ENCODE peak calls at places on chromosomes 12 and 14, in six cellular contexts. G is K562, Z is A549, O is HepG2, B is endothelial cell of umbilical vein, L is GM12878. N is an unnamed sample.

GRCh38 chr14:21087294-21088091 is 11.0 kb downstream of the ZNF219 start:
- DNase-seq in G (no peak), Z (peak), O (no peak), B (peak), L (no peak), N (peak)

GRCh38 chr12:58532855-58533608 is 387.3 kb downstream of the LRIG3 start:
- DNase-seq in G (no peak), Z (peak), O (no peak), B (no peak), L (no peak), N (no peak)

GRCh38 chr12:59708059-59708458 is 112.2 kb downstream of the SLC16A7 start:
- DNase-seq in G (no peak), Z (no peak), O (no peak), B (no peak), L (no peak), N (no peak)

GRCh38 chr12:87856-88255 is 21.3 kb downstream of the IQSEC3 start:
- DNase-seq in G (no peak), Z (no peak), O (no peak), B (no peak), L (no peak), N (no peak)

GRCh38 chr12:58395056-58395455 is 453.7 kb downstream of the ATP23 start:
- DNase-seq in G (no peak), Z (no peak), O (no peak), B (no peak), L (no peak), N (no peak)

GRCh38 chr14:77583657-77584056 is 32.8 kb downstream of the SPTLC2 start:
- DNase-seq in G (no peak), Z (no peak), O (no peak), B (peak), L (no peak), N (no peak)

GRCh38 chr14:104145826-104146642 is 7.6 kb downstream of the KIF26A start:
- DNase-seq in G (no peak), Z (no peak), O (no peak), B (no peak), L (no peak), N (no peak)

GRCh38 chr12:62285284-62285683 is 25.1 kb downstream of the USP15 start:
- DNase-seq in G (no peak), Z (no peak), O (no peak), B (no peak), L (no peak), N (no peak)

GRCh38 chr12:120639771-120640721 is at the start of gene CABP1:
- DNase-seq in G (peak), Z (no peak), O (peak), B (no peak), L (no peak), N (peak)

GRCh38 chr12:2894961-2895360 is 4.3 kb downstream of the TULP3 start:
- DNase-seq in G (no peak), Z (no peak), O (no peak), B (no peak), L (no peak), N (no peak)

GRCh38 chr14:96486705-96487104 is 15.5 kb upstream of the PAPOLA start:
- DNase-seq in G (no peak), Z (no peak), O (no peak), B (no peak), L (no peak), N (no peak)

GRCh38 chr14:103393687-103394626 is 8.7 kb downstream of the MARK3 start:
- DNase-seq in G (peak), Z (peak), O (no peak), B (peak), L (no peak), N (no peak)

GRCh38 chr12:122547330-122547729 is 20.3 kb downstream of the KNTC1 start:
- DNase-seq in G (no peak), Z (no peak), O (no peak), B (no peak), L (no peak), N (no peak)

GRCh38 chr14:64703393-64704144 is 655 bp upstream of the PLEKHG3 start:
- DNase-seq in G (no peak), Z (no peak), O (no peak), B (peak), L (no peak), N (no peak)

GRCh38 chr12:63944586-63945228 is 100.2 kb downstream of the SRGAP1 start:
- DNase-seq in G (no peak), Z (no peak), O (peak), B (no peak), L (no peak), N (no peak)

GRCh38 chr12:45336762-45337596 is 121.1 kb downstream of the ANO6 start:
- DNase-seq in G (peak), Z (peak), O (no peak), B (no peak), L (no peak), N (peak)

GRCh38 chr12:53325539-53326061 is 4.2 kb upstream of the AAAS start:
- DNase-seq in G (no peak), Z (peak), O (peak), B (peak), L (no peak), N (peak)

GRCh38 chr12:57386187-57386720 is 44.6 kb downstream of the R3HDM2 start:
- DNase-seq in G (no peak), Z (no peak), O (no peak), B (no peak), L (no peak), N (no peak)

GRCh38 chr12:96132819-96133218 is 61.4 kb upstream of the ELK3 start:
- DNase-seq in G (no peak), Z (peak), O (peak), B (peak), L (no peak), N (peak)

GRCh38 chr14:97946291-97946690 is 1149.1 kb downstream of the VRK1 start:
- DNase-seq in G (no peak), Z (no peak), O (no peak), B (no peak), L (no peak), N (no peak)
- TF ChIP-seq MYC in G (no peak), Z (no peak), O (no peak), B (no peak), L (no peak), N (no peak)

DNA sequence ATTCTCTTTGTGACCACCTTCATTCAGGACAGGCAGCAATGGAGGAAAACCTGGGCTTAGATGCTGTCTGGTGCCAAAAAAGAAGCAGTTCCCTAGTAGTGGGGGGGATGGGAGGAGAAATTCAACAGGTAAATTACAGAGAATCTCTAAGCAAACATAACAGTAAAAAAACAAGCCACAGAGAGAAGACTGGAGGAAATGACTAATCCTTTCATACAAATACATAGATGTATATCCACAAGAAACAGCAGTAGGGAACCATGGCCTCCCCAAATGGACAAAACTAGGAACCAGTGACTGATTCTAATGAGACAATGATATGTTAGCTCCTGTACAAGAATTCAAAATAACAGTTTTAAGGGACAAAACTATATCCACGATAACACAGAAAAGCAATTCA is 513.0 kb downstream of the NAV3 start:
- DNase-seq in G (no peak), Z (no peak), O (no peak), B (no peak), L (no peak), N (no peak)
- H3K4me3 ChIP-seq in G (no peak), Z (no peak), O (no peak), B (no peak), L (no peak), N (no peak)

GRCh38 chr12:132621657-132622435 is 3.3 kb downstream of the P2RX2 start:
- DNase-seq in G (no peak), Z (no peak), O (no peak), B (no peak), L (no peak), N (no peak)

GRCh38 chr12:132624186-132624855 is 5.7 kb downstream of the P2RX2 start:
- DNase-seq in G (no peak), Z (no peak), O (no peak), B (no peak), L (no peak), N (no peak)

GRCh38 chr12:132620893-132621656 is 2.5 kb downstream of the P2RX2 start:
- DNase-seq in G (no peak), Z (no peak), O (no peak), B (no peak), L (no peak), N (no peak)

GRCh38 chr12:132623072-132623869 is 4.7 kb downstream of the P2RX2 start:
- DNase-seq in G (no peak), Z (no peak), O (no peak), B (no peak), L (no peak), N (no peak)

GRCh38 chr12:132622437-132623071 is 4.0 kb downstream of the P2RX2 start:
- DNase-seq in G (no peak), Z (no peak), O (no peak), B (no peak), L (no peak), N (peak)
- TF ChIP-seq MYC in G (no peak), Z (no peak), O (no peak), B (no peak), L (no peak), N (no peak)

DNA sequence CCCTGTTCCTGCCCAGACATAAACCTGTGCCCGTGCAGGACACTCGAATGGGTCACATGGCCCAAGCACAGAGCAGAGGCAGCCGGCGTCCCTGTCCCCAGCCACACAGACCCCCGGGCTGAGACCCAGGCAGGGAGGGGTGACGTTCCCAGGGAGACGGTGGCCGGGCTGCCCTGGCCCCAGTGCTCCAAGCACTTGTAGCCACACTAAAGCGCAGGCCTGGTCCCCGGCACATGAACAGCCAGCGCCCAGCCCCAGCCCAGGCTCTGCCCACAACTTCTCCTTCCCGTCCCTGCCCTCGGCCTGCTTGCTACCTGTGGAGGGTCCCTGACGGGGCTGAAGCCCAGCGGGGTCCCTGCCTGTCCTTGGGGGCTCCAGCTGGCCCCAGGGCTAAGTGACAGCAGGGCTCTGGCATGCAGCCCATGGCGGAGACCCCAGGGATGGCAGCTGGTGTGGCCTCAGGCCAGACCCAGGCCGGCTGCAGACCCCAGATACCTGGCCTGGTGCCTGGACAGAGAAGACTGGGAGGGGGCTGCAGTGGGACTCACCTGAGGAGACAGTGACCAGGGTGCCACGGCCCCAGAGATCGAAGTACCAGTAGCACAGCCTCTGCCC is 338.4 kb downstream of the TMEM121 start:
- DNase-seq in G (no peak), Z (no peak), O (no peak), B (no peak), L (no peak), N (peak)
- H3K4me3 ChIP-seq in G (no peak), Z (no peak), O (no peak), B (no peak), L (no peak), N (no peak)

DNA sequence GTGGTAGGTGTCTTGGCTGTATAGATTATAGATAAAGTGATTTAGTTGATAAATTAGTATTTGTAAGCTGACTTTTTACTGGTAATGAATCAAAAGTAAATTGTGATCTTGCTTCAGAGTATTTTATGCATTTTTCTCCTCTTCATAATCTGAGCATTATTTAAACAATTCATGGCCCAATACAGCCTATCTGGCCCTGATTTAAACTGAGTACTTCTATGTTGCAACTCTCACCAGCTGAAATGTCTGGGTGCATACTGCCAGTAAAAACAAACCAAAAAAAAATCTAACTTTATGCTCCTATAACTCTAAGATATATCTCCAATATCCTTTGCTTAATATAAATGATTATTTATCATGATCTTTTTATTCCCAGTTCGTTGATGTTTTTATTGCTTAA is 86.6 kb downstream of the MIA2 start:
- DNase-seq in G (no peak), Z (no peak), O (no peak), B (no peak), L (no peak), N (no peak)
- TF ChIP-seq MYC in G (no peak), Z (no peak), O (no peak), B (no peak), L (no peak), N (no peak)

GRCh38 chr14:105533391-105533790 is 7.0 kb downstream of the TMEM121 start:
- DNase-seq in G (no peak), Z (no peak), O (no peak), B (no peak), L (no peak), N (no peak)
- H3K4me3 ChIP-seq in G (no peak), Z (no peak), O (no peak), B (no peak), L (no peak), N (no peak)

GRCh38 chr12:109951136-109951535 is 45.0 kb downstream of the GIT2 start:
- DNase-seq in G (no peak), Z (no peak), O (no peak), B (no peak), L (no peak), N (no peak)

GRCh38 chr12:109951751-109952150 is 44.4 kb downstream of the GIT2 start:
- DNase-seq in G (no peak), Z (no peak), O (no peak), B (no peak), L (no peak), N (no peak)

GRCh38 chr12:109952160-109952858 is 43.9 kb downstream of the GIT2 start:
- DNase-seq in G (no peak), Z (no peak), O (no peak), B (no peak), L (peak), N (peak)

GRCh38 chr12:109953656-109954055 is 42.5 kb downstream of the GIT2 start:
- DNase-seq in G (no peak), Z (no peak), O (no peak), B (no peak), L (no peak), N (no peak)

DNA sequence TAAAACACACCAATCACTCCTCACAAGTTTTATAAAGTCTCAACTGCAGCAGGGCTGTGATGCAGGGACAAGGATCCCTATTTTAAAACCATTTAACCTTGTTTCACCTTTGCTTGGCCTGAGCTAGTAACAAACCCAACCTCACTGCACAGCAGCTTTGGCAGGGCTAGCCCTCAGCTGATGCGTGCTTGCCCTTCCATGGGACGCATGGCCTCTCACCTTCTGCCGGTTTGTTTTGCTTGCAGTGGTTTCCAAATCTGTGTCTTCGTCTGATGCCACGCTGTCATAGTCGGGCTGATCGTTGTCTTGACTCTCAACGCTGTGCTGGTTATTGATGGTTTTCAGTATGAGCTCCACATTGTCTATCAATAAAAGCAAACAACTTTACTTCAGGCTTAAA is 43.3 kb downstream of the GIT2 start:
- DNase-seq in G (no peak), Z (no peak), O (no peak), B (no peak), L (no peak), N (no peak)
- TF ChIP-seq MYC in G (no peak), Z (no peak), O (no peak), B (no peak), L (no peak), N (no peak)

DNA sequence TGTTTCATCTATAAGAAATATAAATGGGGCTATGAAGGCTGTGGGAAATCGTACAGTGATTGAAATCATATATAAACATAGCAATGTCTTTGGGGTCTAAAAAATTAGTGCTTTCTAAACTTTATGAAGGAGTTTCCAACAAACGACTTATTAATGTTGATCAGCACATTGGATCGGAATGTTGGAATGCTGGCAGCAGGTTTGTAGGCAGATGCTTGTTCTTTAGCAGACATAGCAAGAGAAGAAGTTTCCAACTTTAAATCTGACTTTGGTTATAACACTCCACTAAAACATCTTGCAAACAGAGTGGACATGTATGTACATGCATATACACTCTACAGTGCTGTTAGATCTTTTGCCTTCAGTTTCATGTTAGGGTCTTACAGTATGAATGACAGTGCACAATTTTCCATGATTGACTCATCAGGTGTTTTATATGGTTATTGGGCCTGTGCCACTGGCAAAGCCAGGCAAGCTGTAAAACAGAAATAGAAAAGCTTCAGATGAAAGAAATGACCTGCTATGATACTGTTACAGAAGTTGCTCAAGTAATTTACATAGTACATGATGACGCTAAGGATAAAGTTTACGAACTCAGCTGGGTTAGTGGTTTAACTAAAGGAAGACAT is 14.2 kb upstream of the DHRS7 start:
- DNase-seq in G (no peak), Z (peak), O (no peak), B (no peak), L (no peak), N (no peak)
- H3K4me3 ChIP-seq in G (no peak), Z (no peak), O (no peak), B (no peak), L (no peak), N (no peak)

N was measured in NB4.